ENCODE peak calls at places on chromosomes 4 and X, in four cellular contexts. O is K562, N is SK-N-SH, T is HepG2. G is an unnamed sample.

GRCh38 chr4:8463811-8464210 is 23.2 kb downstream of the TRMT44 start:
- DNase-seq in N (no peak), T (no peak), O (no peak), G (no peak)

GRCh38 chr4:149549911-149550310 is 265.7 kb downstream of the IQCM start:
- DNase-seq in O (no peak), T (no peak), N (no peak), G (no peak)

GRCh38 chrX:145825896-145826295 is 8.3 kb downstream of the SLITRK2 start:
- DNase-seq in T (no peak), N (no peak), O (no peak), G (no peak)

GRCh38 chr4:55018978-55019377 is 106.4 kb downstream of the KDR start:
- DNase-seq in O (no peak), N (no peak), T (no peak), G (no peak)

GRCh38 chr4:158760866-158761265 is 8.0 kb upstream of the FNIP2 start:
- DNase-seq in N (no peak), O (no peak), T (no peak), G (no peak)

GRCh38 chrX:9587551-9588096 is 122.8 kb downstream of the TBL1X start:
- DNase-seq in O (no peak), N (no peak), T (no peak), G (no peak)

GRCh38 chrX:151754042-151754419 is 19.5 kb downstream of the CNGA2 start:
- DNase-seq in O (no peak), N (no peak), T (no peak), G (no peak)

GRCh38 chr4:1002131-1002630 is 9.0 kb upstream of the SLC26A1 start:
- DNase-seq in N (no peak), O (no peak), T (no peak), G (no peak)

GRCh38 chr4:186809070-186809469 is 85.4 kb upstream of the FAT1 start:
- DNase-seq in N (no peak), O (no peak), T (no peak), G (no peak)

GRCh38 chr4:82677327-82677726 is 115.5 kb upstream of the TMEM150C start:
- DNase-seq in N (no peak), T (no peak), O (no peak), G (no peak)

GRCh38 chr4:188002346-188002745 is 6.8 kb downstream of the ZFP42 start:
- DNase-seq in N (no peak), O (no peak), T (no peak), G (no peak)

GRCh38 chrX:19799319-19800182 is 87.8 kb downstream of the SH3KBP1 start:
- DNase-seq in N (no peak), O (no peak), T (no peak), G (no peak)

GRCh38 chrX:153726286-153727107 is 1.8 kb downstream of the ABCD1 start:
- DNase-seq in N (peak; percentile 80), O (peak; percentile 64), T (peak; percentile 75), G (peak; percentile 48)

GRCh38 chr4:76311896-76312331 is 5.4 kb downstream of the STBD1 start:
- DNase-seq in N (no peak), T (no peak), O (no peak), G (no peak)

GRCh38 chr4:114770624-114771023 is 172.0 kb downstream of the UGT8 start:
- DNase-seq in N (no peak), O (no peak), T (no peak), G (no peak)

GRCh38 chrX:13489451-13489850 is 80.0 kb upstream of the EGFL6 start:
- DNase-seq in N (no peak), O (no peak), T (no peak), G (no peak)

GRCh38 chrX:148929686-148930085 is 429.3 kb downstream of the AFF2 start:
- DNase-seq in O (no peak), N (no peak), T (no peak), G (no peak)

GRCh38 chrX:48737940-48738339 is 23.6 kb upstream of the GLOD5 start:
- DNase-seq in N (no peak), O (no peak), T (no peak), G (no peak)

GRCh38 chr4:74112399-74113090 is 13.6 kb upstream of the CXCL2 start:
- DNase-seq in T (no peak), O (no peak), N (no peak), G (no peak)

GRCh38 chr4:161320377-161320776 is 843.4 kb downstream of the FSTL5 start:
- DNase-seq in N (peak; percentile 2), O (peak; percentile 1), T (peak; percentile 48), G (no peak)

GRCh38 chr4:182111586-182111985 is 131.6 kb upstream of the TENM3 start:
- DNase-seq in N (no peak), T (no peak), O (no peak), G (no peak)

GRCh38 chrX:132388371-132388770 is 100.5 kb downstream of the MBNL3 start:
- DNase-seq in N (no peak), T (no peak), O (no peak), G (no peak)

GRCh38 chr4:7107166-7107905 is 39.5 kb upstream of the GRPEL1 start:
- DNase-seq in O (no peak), T (no peak), N (peak; percentile 11), G (no peak)

GRCh38 chr4:22607382-22607781 is 85.4 kb upstream of the GBA3 start:
- DNase-seq in O (no peak), T (peak; percentile 35), N (peak; percentile 59), G (no peak)
- TF ChIP-seq ZBTB33 in O (no peak), T (no peak), N (no peak), G (no peak)

GRCh38 chrX:46582964-46583363 is 9.4 kb downstream of the CHST7 start:
- DNase-seq in N (no peak), O (no peak), T (no peak), G (no peak)
- H3K9ac ChIP-seq in N (peak overlapping the region; percentile 76), O (no peak overlapping the region), T (no peak overlapping the region), G (no peak overlapping the region)

DNA sequence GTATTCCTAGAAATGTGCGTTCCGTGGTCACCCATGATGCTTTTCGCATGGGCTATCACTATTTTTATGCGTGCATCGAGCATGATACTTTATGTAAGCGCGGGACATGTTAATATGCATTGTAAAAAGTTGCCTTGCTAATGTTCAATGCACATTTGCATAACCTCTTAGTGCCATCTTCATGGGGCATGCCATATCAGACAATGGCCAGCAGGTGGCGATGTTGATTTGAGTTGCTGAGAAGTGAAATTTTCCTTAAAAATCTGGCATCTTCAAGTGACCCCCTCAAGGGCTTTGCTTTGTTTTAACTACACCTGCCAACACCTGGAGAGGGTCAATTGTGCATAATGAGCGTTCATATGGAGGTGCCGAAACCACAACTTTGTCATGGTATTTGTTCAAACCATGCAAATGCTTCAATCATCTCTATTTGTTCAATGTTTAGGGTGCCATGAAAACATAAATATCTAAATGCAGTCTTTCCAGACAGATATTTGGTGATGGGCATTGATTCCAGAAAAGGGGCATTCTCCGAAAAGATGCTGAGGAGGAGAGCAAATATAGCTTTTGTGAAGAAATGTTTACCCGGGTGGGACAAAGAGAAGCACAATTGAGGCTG is 833.9 kb upstream of the PRKX start:
- DNase-seq in N (peak; percentile 20), O (peak; percentile 37), T (peak; percentile 8), G (peak; percentile 5)
- TF ChIP-seq FOXM1 in N (no peak), O (no peak), T (no peak), G (no peak)

GRCh38 chr4:26320159-26320452 is 708 bp upstream of the RBPJ start:
- DNase-seq in T (peak; percentile 23), N (no peak), O (no peak), G (peak; percentile 51)
- TF ChIP-seq ZBTB33 in T (no peak), N (no peak), O (no peak), G (no peak)

DNA sequence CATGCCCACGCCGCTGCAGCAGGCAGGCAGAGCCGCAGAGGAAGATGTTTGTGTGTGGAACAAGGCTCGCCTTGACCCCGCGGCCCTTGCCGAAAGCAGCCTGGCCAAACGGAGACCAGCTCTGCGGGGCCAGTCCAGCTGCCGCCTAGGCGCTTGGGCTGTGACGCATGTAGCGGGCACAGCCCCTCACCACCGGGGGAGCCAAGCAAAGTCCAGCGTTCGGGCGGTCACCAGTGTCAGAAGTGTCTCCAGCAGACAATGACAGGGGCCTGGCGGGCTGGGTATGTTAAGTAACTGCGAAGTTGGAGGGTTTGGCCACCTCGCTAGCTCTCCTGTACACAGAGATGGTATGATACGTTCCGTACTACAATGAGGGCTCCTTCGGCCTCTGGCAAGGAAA is 1.3 kb downstream of the AMER1 start:
- DNase-seq in T (peak; percentile 55), O (no peak), N (peak; percentile 60), G (no peak)
- H3K9ac ChIP-seq in T (peak overlapping the region; percentile 71), O (no peak overlapping the region), N (peak overlapping the region; percentile 67), G (no peak overlapping the region)

GRCh38 chr4:168619266-168619631 is 122.4 kb downstream of the PALLD start:
- DNase-seq in N (no peak), O (no peak), T (no peak), G (no peak)
- TF ChIP-seq FOXM1 in N (no peak), O (no peak), T (no peak), G (no peak)

G was measured in GM12878.